ENCODE peak calls at places on chromosomes 13 and 19, in nine cellular contexts. M is astrocyte of the hippocampus; N is A172; Z is RPMI8226; T is effector CD4-positive, alpha-beta T cell; S is left ventricle myocardium inferior; D is psoas muscle; W is BE2C; H is body of pancreas. X is an unnamed sample.

GRCh38 chr19:29530549-29531457 is 5.0 kb downstream of the VSTM2B start:
- DNase-seq in T (no peak), Z (no peak), N (no peak), M (no peak), H (no peak), D (no peak), S (no peak), W (no peak), X (no peak)

GRCh38 chr13:50713849-50714248 is 129.6 kb downstream of the DLEU7 start:
- DNase-seq in T (no peak), Z (no peak), M (peak; percentile 61), D (no peak), H (no peak), N (peak; percentile 65), S (no peak), W (no peak), X (no peak)

GRCh38 chr13:23632741-23633140 is 62.5 kb downstream of the TNFRSF19 start:
- DNase-seq in M (no peak), D (no peak), Z (no peak), T (no peak), W (no peak), H (no peak), S (no peak), N (no peak), X (no peak)

GRCh38 chr19:14368011-14368513 is 13.2 kb upstream of the ADGRE5 start:
- DNase-seq in M (no peak), T (no peak), W (no peak), Z (peak; percentile 59), H (no peak), S (no peak), D (no peak), N (no peak), X (no peak)

GRCh38 chr13:109745060-109745459 is 41.3 kb downstream of the IRS2 start:
- DNase-seq in D (no peak), N (no peak), M (no peak), H (no peak), W (no peak), Z (no peak), T (no peak), S (no peak), X (no peak)

GRCh38 chr19:8355631-8356402 is 8.1 kb upstream of the ANGPTL4 start:
- DNase-seq in Z (peak; percentile 37), T (no peak), D (peak; percentile 53), H (peak; percentile 33), N (peak; percentile 99), S (no peak), M (peak; percentile 87), W (no peak), X (no peak)

GRCh38 chr19:1848399-1849131 is at the start of gene REXO1:
- DNase-seq in T (peak; percentile 99), N (peak; percentile 88), Z (peak; percentile 97), M (peak; percentile 98), W (peak; percentile 92), H (peak; percentile 99), S (peak; percentile 96), D (peak; percentile 97), X (peak; percentile 90)

GRCh38 chr13:73531014-73531413 is 472.2 kb downstream of the KLF5 start:
- DNase-seq in M (no peak), T (no peak), D (peak; percentile 58), H (no peak), Z (no peak), N (no peak), W (no peak), S (no peak), X (no peak)

GRCh38 chr13:100235311-100235901 is 146.5 kb downstream of the PCCA start:
- DNase-seq in N (peak; percentile 49), S (no peak), M (peak; percentile 71), T (no peak), Z (peak; percentile 21), H (no peak), W (peak; percentile 17), D (no peak), X (no peak)

GRCh38 chr13:25847145-25847544 is 204.7 kb downstream of the SHISA2 start:
- DNase-seq in T (no peak), M (no peak), N (no peak), Z (no peak), W (no peak), S (no peak), H (no peak), D (no peak), X (no peak)

GRCh38 chr13:45398862-45399261 is 19.3 kb downstream of the SLC25A30 start:
- DNase-seq in M (no peak), W (no peak), S (no peak), Z (no peak), H (no peak), N (no peak), T (peak; percentile 28), D (no peak), X (no peak)

GRCh38 chr19:30060872-30061556 is 119.0 kb downstream of the URI1 start:
- DNase-seq in S (no peak), W (no peak), D (no peak), M (no peak), Z (no peak), N (no peak), H (no peak), T (no peak), X (no peak)

GRCh38 chr19:583198-583967 is 6.3 kb upstream of the HCN2 start:
- DNase-seq in Z (no peak), T (no peak), M (no peak), S (no peak), H (no peak), N (no peak), D (no peak), W (no peak), X (no peak)

GRCh38 chr13:113732961-113733950 is 25.8 kb upstream of the TMEM255B start:
- DNase-seq in N (no peak), Z (no peak), D (no peak), H (no peak), W (peak; percentile 7), M (no peak), S (no peak), T (no peak), X (no peak)

GRCh38 chr13:39253774-39254173 is 215.5 kb downstream of the NHLRC3 start:
- DNase-seq in S (no peak), H (no peak), T (no peak), W (no peak), N (no peak), M (no peak), D (no peak), Z (no peak), X (no peak)

GRCh38 chr19:30890033-30890432 is 459.2 kb downstream of the TSHZ3 start:
- DNase-seq in N (no peak), S (no peak), M (no peak), W (no peak), D (no peak), T (no peak), H (no peak), Z (no peak), X (no peak)

GRCh38 chr19:55536366-55536765 is 567 bp downstream of the SBK2 start:
- DNase-seq in Z (no peak), T (no peak), N (no peak), S (no peak), W (no peak), H (no peak), D (no peak), M (no peak), X (no peak)

GRCh38 chr13:98664047-98664446 is 87.1 kb upstream of the STK24 start:
- DNase-seq in W (no peak), Z (no peak), M (peak; percentile 81), S (no peak), T (no peak), N (peak; percentile 81), H (no peak), D (no peak), X (peak; percentile 84)

GRCh38 chr19:3474015-3474414 is 6.3 kb downstream of the SMIM24 start:
- DNase-seq in T (no peak), H (peak; percentile 54), W (no peak), Z (no peak), S (no peak), M (no peak), D (no peak), N (no peak), X (no peak)

GRCh38 chr19:1825909-1826556 is 14.0 kb upstream of the ATP8B3 start:
- DNase-seq in H (peak; percentile 81), M (peak; percentile 87), Z (peak; percentile 77), W (peak; percentile 89), N (peak; percentile 70), D (peak; percentile 89), S (peak; percentile 66), T (peak; percentile 75), X (peak; percentile 74)

GRCh38 chr19:33802801-33803200 is 6.1 kb downstream of the KCTD15 start:
- DNase-seq in W (no peak), T (no peak), Z (no peak), D (peak; percentile 34), M (no peak), S (no peak), H (no peak), N (no peak), X (peak; percentile 57)

GRCh38 chr13:80955487-80955886 is 614.6 kb upstream of the SPRY2 start:
- DNase-seq in H (no peak), M (no peak), S (no peak), W (no peak), D (no peak), Z (no peak), T (no peak), N (no peak), X (no peak)

GRCh38 chr19:31232871-31233270 is 116.4 kb downstream of the TSHZ3 start:
- DNase-seq in S (no peak), T (no peak), D (no peak), M (peak; percentile 45), N (peak; percentile 31), H (no peak), W (no peak), Z (no peak), X (no peak)

GRCh38 chr19:19372656-19373416 is 32.6 kb upstream of the GATAD2A start:
- DNase-seq in M (no peak), S (peak; percentile 66), Z (peak; percentile 70), T (no peak), W (no peak), D (peak; percentile 74), H (peak; percentile 52), N (peak; percentile 88), X (no peak)

GRCh38 chr13:45016792-45017425 is 27.6 kb downstream of the GPALPP1 start:
- DNase-seq in T (no peak), Z (no peak), N (no peak), M (no peak), W (no peak), S (no peak), H (no peak), D (no peak), X (no peak)

GRCh38 chr19:43739419-43739818 is 15.3 kb downstream of the SMG9 start:
- DNase-seq in D (no peak), Z (no peak), W (no peak), H (no peak), T (no peak), M (no peak), S (no peak), N (peak; percentile 54), X (no peak)

GRCh38 chr13:93249259-93249917 is 22.8 kb downstream of the GPC6 start:
- DNase-seq in D (no peak), Z (no peak), N (peak; percentile 94), H (no peak), M (peak; percentile 84), S (no peak), W (no peak), T (no peak), X (no peak)

GRCh38 chr19:55487884-55488687 is at the start of gene SSC5D:
- DNase-seq in D (peak; percentile 65), N (no peak), S (no peak), T (no peak), M (peak; percentile 71), Z (no peak), W (peak; percentile 41), H (no peak), X (peak; percentile 88)

GRCh38 chr13:59409651-59410200 is 754.0 kb downstream of the DIAPH3 start:
- DNase-seq in W (no peak), S (no peak), M (peak; percentile 77), Z (no peak), D (no peak), T (no peak), N (no peak), H (no peak), X (no peak)

GRCh38 chr13:113650275-113650674 is 7.7 kb downstream of the ATP4B start:
- DNase-seq in T (no peak), S (peak; percentile 3), W (peak; percentile 6), D (peak; percentile 39), N (no peak), H (peak; percentile 2), M (no peak), Z (no peak), X (peak; percentile 43)

GRCh38 chr13:27644302-27644701 is 22.6 kb downstream of the POLR1D start:
- DNase-seq in W (no peak), D (no peak), M (peak; percentile 89), Z (no peak), N (no peak), T (no peak), S (no peak), H (no peak), X (no peak)